ENCODE peak calls at places on chromosomes 11 and 22, in eight cellular contexts. D, E, K, Z, S, O, F and P are unnamed samples.

GRCh38 chr11:105741488-105742020 is 131.7 kb downstream of the GRIA4 start:
- DNase-seq in S (no peak), F (no peak), D (no peak), O (no peak), K (no peak), Z (no peak), E (no peak), P (no peak)

GRCh38 chr11:6692128-6692527 is 9.0 kb upstream of the MRPL17 start:
- DNase-seq in F (no peak), D (no peak), Z (no peak), K (no peak), O (no peak), S (no peak), E (no peak), P (no peak)

GRCh38 chr22:20885557-20886323 is 26.9 kb downstream of the SNAP29 start:
- DNase-seq in Z (peak), K (peak), F (peak), E (peak), S (peak), D (peak), O (peak), P (peak)

GRCh38 chr11:28514391-28514790 is 406.2 kb downstream of the METTL15 start:
- DNase-seq in F (no peak), E (peak), K (no peak), Z (peak), O (no peak), S (no peak), D (no peak), P (no peak)

GRCh38 chr11:25876456-25876965 is 455.4 kb upstream of the ANO3 start:
- DNase-seq in O (no peak), F (no peak), D (no peak), E (no peak), S (no peak), Z (no peak), K (no peak), P (no peak)

GRCh38 chr11:76560219-76560618 is 110.3 kb downstream of the LRRC32 start:
- DNase-seq in Z (no peak), S (no peak), D (no peak), O (no peak), F (no peak), K (no peak), E (no peak), P (no peak)

GRCh38 chr11:134639586-134640330 is 227.7 kb upstream of the B3GAT1 start:
- DNase-seq in F (peak), O (no peak), Z (peak), E (no peak), K (peak), D (no peak), S (no peak), P (no peak)

GRCh38 chr11:7638710-7639642 is 34.3 kb downstream of the CYB5R2 start:
- DNase-seq in K (no peak), F (no peak), O (peak), S (peak), D (no peak), Z (no peak), E (no peak), P (no peak)

GRCh38 chr11:95248666-95249467 is 17.9 kb upstream of the SESN3 start:
- DNase-seq in K (no peak), O (no peak), D (peak), S (no peak), E (no peak), Z (no peak), F (no peak), P (no peak)

GRCh38 chr22:42436402-42436801 is 4.2 kb upstream of the NFAM1 start:
- DNase-seq in S (no peak), K (no peak), E (no peak), O (no peak), F (no peak), D (no peak), Z (no peak), P (no peak)

DNA sequence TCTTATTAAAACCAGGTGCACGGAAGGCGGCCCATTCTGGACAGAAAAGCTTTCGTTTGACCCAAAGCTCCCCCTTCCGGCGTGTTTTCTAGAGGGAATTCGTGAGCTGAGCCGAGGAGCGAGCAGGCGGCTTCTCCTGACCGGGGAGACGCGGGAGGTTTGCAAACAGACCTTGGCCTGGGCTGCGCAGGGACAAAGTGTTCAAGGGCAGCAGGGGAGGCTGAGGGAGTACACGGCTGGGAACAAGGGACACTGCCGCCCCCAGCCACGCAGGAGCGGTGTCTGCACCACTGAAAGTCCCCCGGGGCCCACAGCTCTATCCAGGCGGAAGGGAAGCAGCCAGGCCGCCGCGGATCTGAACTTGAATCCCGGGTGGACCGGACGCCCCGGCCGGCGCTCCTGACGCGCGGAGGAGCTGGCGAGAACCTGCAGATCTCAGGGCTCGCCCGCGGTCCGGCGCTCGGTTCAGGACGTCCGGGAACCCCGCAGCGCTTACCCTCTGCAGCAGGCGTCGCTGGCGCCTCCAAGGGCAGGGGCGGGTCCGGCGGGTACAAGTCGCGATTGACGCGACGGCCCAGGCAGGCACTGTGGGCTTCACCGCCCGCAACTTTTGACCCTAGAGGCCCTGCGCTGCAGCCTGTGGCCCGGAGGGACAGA is 101.9 kb downstream of the WT1 start:
- DNase-seq in D (peak), O (peak), Z (peak), E (peak), F (no peak), K (no peak), S (peak), P (no peak)
- TF ChIP-seq CTCF in D (peak), O (peak), Z (peak), E (no peak), F (no peak), K (no peak), S (peak), P (peak)

GRCh38 chr11:10023202-10023601 is 270.8 kb downstream of the SBF2 start:
- DNase-seq in F (no peak), S (no peak), E (peak), K (no peak), Z (no peak), D (no peak), O (no peak), P (no peak)

GRCh38 chr11:10021563-10021962 is 272.5 kb downstream of the SBF2 start:
- DNase-seq in D (no peak), F (no peak), S (no peak), O (no peak), E (no peak), Z (no peak), K (no peak), P (no peak)

GRCh38 chr11:10026514-10026913 is 267.5 kb downstream of the SBF2 start:
- DNase-seq in E (peak), D (no peak), Z (peak), F (no peak), K (no peak), O (peak), S (peak), P (no peak)

GRCh38 chr11:10019906-10020682 is 273.9 kb downstream of the SBF2 start:
- DNase-seq in F (no peak), O (no peak), Z (no peak), S (no peak), K (no peak), D (no peak), E (no peak), P (no peak)

GRCh38 chr11:10022764-10023163 is 271.3 kb downstream of the SBF2 start:
- DNase-seq in Z (no peak), D (no peak), E (peak), S (no peak), F (no peak), K (no peak), O (no peak), P (no peak)
- H3K4me3 ChIP-seq in Z (no peak), D (no peak), E (no peak), S (no peak), F (no peak), K (no peak), O (no peak), P (no peak)

GRCh38 chr11:92886243-92886905 is 83.1 kb upstream of the MTNR1B start:
- DNase-seq in E (peak), K (peak), F (no peak), O (peak), S (peak), D (peak), Z (peak), P (no peak)
- TF ChIP-seq CTCF in E (peak), K (peak), F (no peak), O (peak), S (peak), D (peak), Z (peak), P (peak)

GRCh38 chr11:2271327-2272240 is 1.2 kb upstream of the ASCL2 start:
- DNase-seq in O (no peak), K (no peak), D (no peak), E (no peak), Z (no peak), F (no peak), S (no peak), P (no peak)

GRCh38 chr11:2271077-2271326 is 614 bp upstream of the ASCL2 start:
- DNase-seq in F (peak), K (no peak), Z (no peak), S (no peak), D (peak), O (no peak), E (no peak), P (no peak)

GRCh38 chr11:2268911-2269600 is 1.3 kb downstream of the ASCL2 start:
- DNase-seq in S (peak), K (peak), O (peak), Z (peak), F (peak), E (no peak), D (peak), P (no peak)

GRCh38 chr11:2269601-2270321 is 627 bp downstream of the ASCL2 start:
- DNase-seq in D (peak), E (peak), O (peak), Z (peak), K (peak), S (peak), F (peak), P (no peak)

GRCh38 chr11:2270322-2271076 is at the start of gene ASCL2:
- DNase-seq in K (peak), D (peak), Z (no peak), E (no peak), S (no peak), F (peak), O (no peak), P (no peak)
- H3K4me3 ChIP-seq in K (peak), D (peak), Z (peak), E (no peak), S (no peak), F (peak), O (no peak), P (no peak)

DNA sequence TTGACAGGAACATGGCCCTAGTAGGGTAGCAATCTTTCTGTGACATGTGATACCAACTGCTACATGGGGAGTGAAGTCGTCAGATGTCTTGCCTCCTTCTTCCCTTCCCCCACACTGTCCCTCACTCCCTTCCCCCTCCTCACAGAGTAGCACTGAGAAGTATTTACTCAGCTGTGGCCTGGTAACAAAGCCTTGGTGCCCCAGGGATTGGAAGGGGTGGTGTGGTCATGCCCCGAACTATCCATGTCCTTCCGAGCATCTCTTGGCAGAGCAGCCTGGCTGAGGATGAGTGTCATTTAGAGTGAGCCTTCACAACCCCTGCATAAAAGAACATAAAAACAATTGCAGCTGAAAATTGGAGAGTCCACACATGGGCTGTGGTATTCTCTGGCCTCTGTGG is 46.1 kb downstream of the ARFGAP2 start:
- DNase-seq in E (no peak), K (no peak), Z (no peak), F (no peak), D (peak), S (no peak), O (no peak), P (no peak)
- TF ChIP-seq CTCF in E (no peak), K (no peak), Z (no peak), F (no peak), D (no peak), S (no peak), O (no peak), P (no peak)

GRCh38 chr11:72013765-72014711 is 15.3 kb downstream of the IL18BP start:
- DNase-seq in F (no peak), D (no peak), S (peak), K (no peak), E (no peak), Z (no peak), O (peak), P (no peak)
- H3K4me3 ChIP-seq in F (no peak), D (no peak), S (no peak), K (no peak), E (no peak), Z (no peak), O (no peak), P (no peak)

GRCh38 chr11:103202048-103202651 is 92.9 kb downstream of the DYNC2H1 start:
- DNase-seq in O (peak), F (no peak), D (peak), Z (peak), K (peak), E (peak), S (peak), P (no peak)
- TF ChIP-seq CTCF in O (peak), F (no peak), D (peak), Z (peak), K (peak), E (peak), S (peak), P (peak)